ENCODE peak calls at places on chromosomes 13 and 19, in eight cellular contexts. D is A549; L is endothelial cell; R is CD8-positive, alpha-beta T cell; Z is AG09309; N is cardiac fibroblast; F is glutamatergic neuron; E is tibial artery. Y is an unnamed sample.

GRCh38 chr13:112734696-112735547 is 45.1 kb downstream of the ATP11A start:
- DNase-seq in D (no peak), L (no peak), R (no peak), Z (no peak), N (no peak), F (no peak), E (no peak), Y (no peak)

GRCh38 chr13:41004875-41005693 is 14.0 kb downstream of the ELF1 start:
- DNase-seq in D (no peak), L (no peak), R (no peak), Z (no peak), N (no peak), F (no peak), E (no peak), Y (no peak)

GRCh38 chr13:39186205-39186880 is 148.1 kb downstream of the NHLRC3 start:
- DNase-seq in D (no peak), L (no peak), R (no peak), Z (no peak), N (no peak), F (no peak), E (no peak), Y (no peak)

GRCh38 chr19:7701049-7701653 is 780 bp downstream of the FCER2 start:
- DNase-seq in D (no peak), L (no peak), R (no peak), Z (no peak), N (no peak), F (no peak), E (no peak), Y (no peak)

GRCh38 chr13:41065098-41065497 is 3.8 kb downstream of the WBP4 start:
- DNase-seq in D (no peak), L (no peak), R (no peak), Z (peak), N (peak), F (no peak), E (no peak), Y (peak)

GRCh38 chr19:34366670-34367423 is 1.9 kb downstream of the GPI start:
- DNase-seq in D (no peak), L (no peak), R (no peak), Z (peak), N (peak), F (no peak), E (no peak), Y (peak)

GRCh38 chr13:99228737-99229691 is 28.4 kb downstream of the UBAC2 start:
- DNase-seq in D (no peak), L (no peak), R (no peak), Z (peak), N (peak), F (no peak), E (no peak), Y (no peak)

GRCh38 chr19:2207991-2208860 is 27.9 kb downstream of the PLEKHJ1 start:
- DNase-seq in D (peak), L (no peak), R (no peak), Z (no peak), N (peak), F (peak), E (no peak), Y (peak)

GRCh38 chr13:33169273-33169980 is 116.1 kb downstream of the STARD13 start:
- DNase-seq in D (no peak), L (no peak), R (no peak), Z (no peak), N (peak), F (no peak), E (no peak), Y (no peak)

GRCh38 chr19:54523403-54523802 is 20.8 kb downstream of the LAIR2 start:
- DNase-seq in D (no peak), L (no peak), R (no peak), Z (peak), N (peak), F (no peak), E (no peak), Y (no peak)

GRCh38 chr19:44598880-44599279 is 14.5 kb upstream of the IGSF23 start:
- DNase-seq in D (no peak), L (no peak), R (no peak), Z (no peak), N (no peak), F (no peak), E (no peak), Y (no peak)

GRCh38 chr13:25292301-25292700 is 5.0 kb upstream of the MTMR6 start:
- DNase-seq in D (no peak), L (no peak), R (no peak), Z (no peak), N (no peak), F (peak), E (no peak), Y (no peak)

GRCh38 chr13:100100115-100100879 is 11.4 kb downstream of the PCCA start:
- DNase-seq in D (peak), L (no peak), R (no peak), Z (no peak), N (peak), F (no peak), E (no peak), Y (peak)

GRCh38 chr19:41785653-41786052 is 10.7 kb upstream of the CEACAM3 start:
- DNase-seq in D (peak), L (peak), R (peak), Z (peak), N (peak), F (peak), E (no peak), Y (peak)

GRCh38 chr19:43224855-43225253 is 19.4 kb upstream of the PSG4 start:
- DNase-seq in D (no peak), L (no peak), R (no peak), Z (no peak), N (no peak), F (no peak), E (no peak), Y (no peak)

DNA sequence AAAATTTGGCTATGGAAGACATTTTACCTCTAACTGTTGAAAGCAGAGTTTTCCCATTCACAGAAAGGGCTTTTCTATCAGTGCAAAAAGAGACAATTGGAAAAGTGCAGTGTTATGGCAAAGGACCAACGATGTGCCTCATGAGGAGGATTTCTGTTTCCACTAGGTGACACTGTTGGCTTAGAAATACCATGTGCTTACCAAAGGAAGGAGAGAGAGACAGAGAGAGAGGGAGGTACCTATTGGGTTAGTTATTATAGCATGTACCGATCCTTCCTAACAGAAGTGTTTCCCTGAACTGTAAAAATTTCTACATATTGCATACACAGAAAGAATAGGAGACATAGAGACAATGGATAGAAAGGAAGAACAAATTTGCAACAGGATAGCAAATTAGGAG is 23.9 kb upstream of the PSG4 start:
- DNase-seq in D (peak), L (no peak), R (no peak), Z (no peak), N (peak), F (no peak), E (no peak), Y (no peak)
- TF ChIP-seq CTCF in D (no peak), L (no peak), R (no peak), Z (peak), N (peak), F (no peak), E (no peak), Y (peak)

GRCh38 chr13:31970237-31970930 is 61.2 kb upstream of the FRY start:
- DNase-seq in D (no peak), L (no peak), R (no peak), Z (peak), N (peak), F (no peak), E (no peak), Y (no peak)

GRCh38 chr13:31964168-31964567 is 67.4 kb upstream of the FRY start:
- DNase-seq in D (no peak), L (no peak), R (no peak), Z (no peak), N (no peak), F (no peak), E (no peak), Y (no peak)

GRCh38 chr13:31968473-31968872 is 63.1 kb upstream of the FRY start:
- DNase-seq in D (no peak), L (no peak), R (no peak), Z (no peak), N (no peak), F (no peak), E (no peak), Y (no peak)

GRCh38 chr13:31965361-31966066 is 66.1 kb upstream of the FRY start:
- DNase-seq in D (no peak), L (no peak), R (no peak), Z (no peak), N (peak), F (no peak), E (no peak), Y (no peak)

GRCh38 chr13:31967155-31967554 is 64.4 kb upstream of the FRY start:
- DNase-seq in D (no peak), L (no peak), R (no peak), Z (no peak), N (no peak), F (no peak), E (no peak), Y (no peak)
- TF ChIP-seq CTCF in D (no peak), L (peak), R (no peak), Z (no peak), N (peak), F (peak), E (no peak), Y (no peak)

GRCh38 chr13:30334663-30335386 is 27.5 kb upstream of the KATNAL1 start:
- DNase-seq in D (peak), L (peak), R (no peak), Z (no peak), N (peak), F (no peak), E (no peak), Y (no peak)
- TF ChIP-seq CTCF in D (peak), L (peak), R (no peak), Z (peak), N (peak), F (peak), E (peak), Y (peak)

GRCh38 chr19:10431254-10431942 is 11.1 kb downstream of the PDE4A start:
- DNase-seq in D (no peak), L (no peak), R (no peak), Z (no peak), N (peak), F (no peak), E (no peak), Y (no peak)
- TF ChIP-seq CTCF in D (no peak), L (no peak), R (no peak), Z (no peak), N (no peak), F (no peak), E (no peak), Y (no peak)

GRCh38 chr19:51339687-51340656 is 2.0 kb downstream of the VSIG10L start:
- DNase-seq in D (peak), L (peak), R (peak), Z (peak), N (peak), F (peak), E (peak), Y (peak)
- TF ChIP-seq CTCF in D (peak), L (peak), R (no peak), Z (no peak), N (no peak), F (peak), E (peak), Y (no peak)

DNA sequence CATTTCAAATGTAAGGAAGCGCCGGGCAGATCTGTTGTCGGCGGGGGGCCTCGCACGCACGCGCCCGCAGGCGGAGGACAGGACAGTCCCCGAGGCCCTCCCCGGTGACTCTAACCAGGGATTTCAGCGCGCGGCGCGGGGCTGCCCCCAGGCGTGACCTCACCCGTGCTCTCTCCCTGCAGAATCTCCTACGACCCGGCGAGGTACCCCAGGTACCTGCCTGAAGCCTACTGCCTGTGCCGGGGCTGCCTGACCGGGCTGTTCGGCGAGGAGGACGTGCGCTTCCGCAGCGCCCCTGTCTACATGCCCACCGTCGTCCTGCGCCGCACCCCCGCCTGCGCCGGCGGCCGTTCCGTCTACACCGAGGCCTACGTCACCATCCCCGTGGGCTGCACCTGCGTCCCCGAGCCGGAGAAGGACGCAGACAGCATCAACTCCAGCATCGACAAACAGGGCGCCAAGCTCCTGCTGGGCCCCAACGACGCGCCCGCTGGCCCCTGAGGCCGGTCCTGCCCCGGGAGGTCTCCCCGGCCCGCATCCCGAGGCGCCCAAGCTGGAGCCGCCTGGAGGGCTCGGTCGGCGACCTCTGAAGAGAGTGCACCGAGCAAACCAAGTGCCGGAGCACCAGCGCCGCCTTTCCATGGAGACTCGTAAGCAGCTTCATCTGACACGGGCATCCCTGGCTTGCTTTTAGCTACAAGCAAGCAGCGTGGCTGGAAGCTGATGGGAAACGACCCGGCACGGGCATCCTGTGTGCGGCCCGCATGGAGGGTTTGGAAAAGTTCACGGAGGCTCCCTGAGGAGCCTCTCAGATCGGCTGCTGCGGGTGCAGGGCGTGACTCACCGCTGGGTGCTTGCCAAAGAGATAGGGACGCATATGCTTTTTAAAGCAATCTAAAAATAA is 18.2 kb downstream of the IL17D start:
- DNase-seq in D (no peak), L (peak), R (no peak), Z (no peak), N (peak), F (peak), E (peak), Y (no peak)
- TF ChIP-seq CTCF in D (no peak), L (no peak), R (no peak), Z (no peak), N (no peak), F (no peak), E (no peak), Y (no peak)

DNA sequence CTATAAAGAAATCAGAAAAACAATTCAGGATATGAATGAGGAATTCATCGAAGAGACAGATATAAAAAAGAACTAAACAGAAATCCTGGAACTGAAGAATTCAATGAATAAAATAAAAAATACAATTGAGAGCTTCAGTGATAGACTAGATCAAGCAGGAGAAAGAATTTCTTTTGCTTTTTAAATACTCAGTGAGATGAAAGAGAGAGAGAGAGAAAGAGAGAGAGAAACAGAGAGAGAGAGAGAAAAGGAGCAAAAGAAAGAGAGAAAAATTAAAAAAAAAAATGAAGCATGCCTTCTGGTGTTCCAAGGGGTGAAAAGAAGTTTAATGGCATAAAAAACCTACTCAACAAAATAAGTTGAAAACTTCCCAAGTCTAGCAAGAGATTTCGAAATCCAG is 22.0 kb upstream of the SLC7A9 start:
- DNase-seq in D (no peak), L (no peak), R (no peak), Z (no peak), N (no peak), F (no peak), E (no peak), Y (no peak)
- TF ChIP-seq CTCF in D (no peak), L (no peak), R (no peak), Z (no peak), N (no peak), F (no peak), E (no peak), Y (no peak)